ENCODE peak calls at places on chromosomes 6 and 20, in ten cellular contexts. K, E, W, V, O, G, X, I, R and T are unnamed samples.

GRCh38 chr6:12577124-12577845 is 139.3 kb upstream of the PHACTR1 start:
- DNase-seq in K (peak), E (peak), W (no peak), V (no peak), O (no peak), G (no peak), X (no peak), I (no peak), R (no peak), T (no peak)

GRCh38 chr20:8361008-8361652 is 229.1 kb downstream of the PLCB1 start:
- DNase-seq in K (no peak), E (no peak), W (no peak), V (no peak), O (peak), G (no peak), X (no peak), I (no peak), R (no peak), T (no peak)

GRCh38 chr6:157853902-157854481 is 30.9 kb downstream of the SNX9 start:
- DNase-seq in K (no peak), E (no peak), W (no peak), V (no peak), O (no peak), G (no peak), X (no peak), I (no peak), R (no peak), T (no peak)

GRCh38 chr20:33431797-33432381 is 11.7 kb downstream of the SNTA1 start:
- DNase-seq in K (no peak), E (no peak), W (no peak), V (no peak), O (no peak), G (no peak), X (no peak), I (peak), R (no peak), T (no peak)

GRCh38 chr6:142162780-142163179 is 15.7 kb downstream of the VTA1 start:
- DNase-seq in K (no peak), E (no peak), W (no peak), V (no peak), O (no peak), G (no peak), X (no peak), I (no peak), R (no peak), T (no peak)

GRCh38 chr6:26532699-26533523 is 5.3 kb upstream of the HMGN4 start:
- DNase-seq in K (peak), E (peak), W (peak), V (peak), O (peak), G (peak), X (peak), I (peak), R (peak), T (peak)

GRCh38 chr20:45445805-45446562 is 23.6 kb upstream of the WFDC2 start:
- DNase-seq in K (peak), E (peak), W (peak), V (peak), O (peak), G (peak), X (peak), I (no peak), R (no peak), T (peak)

GRCh38 chr20:57552471-57552870 is 8.4 kb upstream of the PCK1 start:
- DNase-seq in K (no peak), E (no peak), W (no peak), V (no peak), O (no peak), G (no peak), X (no peak), I (no peak), R (no peak), T (no peak)

GRCh38 chr6:3297909-3298308 is 39.2 kb downstream of the PSMG4 start:
- DNase-seq in K (no peak), E (no peak), W (no peak), V (no peak), O (no peak), G (no peak), X (no peak), I (no peak), R (no peak), T (no peak)

GRCh38 chr6:4459032-4459431 is 317.2 kb upstream of the CDYL start:
- DNase-seq in K (no peak), E (no peak), W (no peak), V (no peak), O (no peak), G (no peak), X (peak), I (no peak), R (no peak), T (no peak)

GRCh38 chr20:48460681-48461080 is 367.1 kb downstream of the PREX1 start:
- DNase-seq in K (peak), E (no peak), W (no peak), V (no peak), O (no peak), G (no peak), X (no peak), I (no peak), R (no peak), T (no peak)

GRCh38 chr20:20210327-20210726 is 157.6 kb upstream of the INSM1 start:
- DNase-seq in K (peak), E (no peak), W (no peak), V (no peak), O (no peak), G (no peak), X (no peak), I (no peak), R (no peak), T (no peak)

GRCh38 chr6:17703256-17703694 is 3.5 kb downstream of the NUP153 start:
- DNase-seq in K (no peak), E (no peak), W (peak), V (no peak), O (peak), G (no peak), X (no peak), I (no peak), R (no peak), T (no peak)